ENCODE peak calls at places on chromosome X, in nine cellular contexts. One of them, this sample, is unnamed.
A peak's percentile ranks its signal among the peaks of the same experiment; 100 is the strongest.

GRCh38 chrX:16882188-16882587 is 12.0 kb upstream of the RBBP7 start:
- DNase-seq in HepG2: no peak
- DNase-seq in Panc1: no peak
- DNase-seq in K562: no peak
- DNase-seq in A549: peak; percentile 21
- DNase-seq in GM12878: no peak
- DNase-seq in HCT116: no peak
- DNase-seq in SK-N-SH: peak; percentile 34
- DNase-seq in HL-60: no peak
- DNase-seq in this sample: no peak

GRCh38 chrX:82031250-82031649 is 829.3 kb downstream of the SH3BGRL start:
- DNase-seq in A549: no peak
- DNase-seq in HepG2: no peak
- DNase-seq in HCT116: no peak
- DNase-seq in GM12878: no peak
- DNase-seq in SK-N-SH: no peak
- DNase-seq in K562: no peak
- DNase-seq in HL-60: no peak
- DNase-seq in Panc1: no peak
- DNase-seq in this sample: no peak

GRCh38 chrX:34656842-34657780 is at the start of gene TMEM47:
- DNase-seq in K562: peak; percentile 27
- DNase-seq in Panc1: no peak
- DNase-seq in HCT116: no peak
- DNase-seq in HepG2: no peak
- DNase-seq in HL-60: no peak
- DNase-seq in A549: peak; percentile 44
- DNase-seq in GM12878: no peak
- DNase-seq in SK-N-SH: peak; percentile 75
- DNase-seq in this sample: peak; percentile 87

GRCh38 chrX:47247206-47247998 is 14.6 kb downstream of the USP11 start:
- DNase-seq in HCT116: no peak
- DNase-seq in HepG2: no peak
- DNase-seq in A549: no peak
- DNase-seq in GM12878: no peak
- DNase-seq in SK-N-SH: peak; percentile 8
- DNase-seq in K562: no peak
- DNase-seq in Panc1: no peak
- DNase-seq in HL-60: no peak
- DNase-seq in this sample: no peak

GRCh38 chrX:79259073-79259689 is 108.0 kb downstream of the ITM2A start:
- DNase-seq in GM12878: peak; percentile 99
- DNase-seq in SK-N-SH: no peak
- DNase-seq in HepG2: no peak
- DNase-seq in Panc1: no peak
- DNase-seq in HCT116: no peak
- DNase-seq in K562: no peak
- DNase-seq in A549: no peak
- DNase-seq in HL-60: peak; percentile 16
- DNase-seq in this sample: no peak

GRCh38 chrX:106802388-106803275 is at the start of gene TBC1D8B:
- DNase-seq in A549: peak; percentile 89
- DNase-seq in HepG2: peak; percentile 89
- DNase-seq in HCT116: peak; percentile 86
- DNase-seq in SK-N-SH: peak; percentile 14
- DNase-seq in HL-60: no peak
- DNase-seq in GM12878: peak; percentile 50
- DNase-seq in Panc1: peak; percentile 88
- DNase-seq in K562: peak; percentile 16
- DNase-seq in this sample: peak; percentile 85

GRCh38 chrX:78199851-78200250 is 60.4 kb upstream of the TAF9B start:
- DNase-seq in HCT116: peak; percentile 8
- DNase-seq in A549: peak; percentile 50
- DNase-seq in HL-60: peak; percentile 2
- DNase-seq in GM12878: no peak
- DNase-seq in SK-N-SH: peak; percentile 43
- DNase-seq in Panc1: no peak
- DNase-seq in K562: peak; percentile 50
- DNase-seq in HepG2: peak; percentile 31
- DNase-seq in this sample: peak; percentile 3

GRCh38 chrX:40081679-40082068 is 16.1 kb downstream of the BCOR start:
- DNase-seq in Panc1: no peak
- DNase-seq in HL-60: no peak
- DNase-seq in GM12878: no peak
- DNase-seq in HCT116: no peak
- DNase-seq in K562: no peak
- DNase-seq in HepG2: no peak
- DNase-seq in SK-N-SH: no peak
- DNase-seq in A549: no peak
- DNase-seq in this sample: no peak

GRCh38 chrX:39477438-39478120 is 620.2 kb downstream of the BCOR start:
- DNase-seq in HepG2: no peak
- DNase-seq in K562: peak; percentile 34
- DNase-seq in HCT116: no peak
- DNase-seq in HL-60: no peak
- DNase-seq in Panc1: no peak
- DNase-seq in SK-N-SH: no peak
- DNase-seq in A549: no peak
- DNase-seq in GM12878: no peak
- DNase-seq in this sample: peak; percentile 61

GRCh38 chrX:50747471-50747900 is 66.5 kb downstream of the SHROOM4 start:
- DNase-seq in HCT116: no peak
- DNase-seq in A549: peak; percentile 11
- DNase-seq in SK-N-SH: peak; percentile 10
- DNase-seq in Panc1: peak; percentile 15
- DNase-seq in GM12878: no peak
- DNase-seq in HL-60: no peak
- DNase-seq in K562: peak; percentile 30
- DNase-seq in HepG2: peak; percentile 3
- DNase-seq in this sample: peak; percentile 49

DNA sequence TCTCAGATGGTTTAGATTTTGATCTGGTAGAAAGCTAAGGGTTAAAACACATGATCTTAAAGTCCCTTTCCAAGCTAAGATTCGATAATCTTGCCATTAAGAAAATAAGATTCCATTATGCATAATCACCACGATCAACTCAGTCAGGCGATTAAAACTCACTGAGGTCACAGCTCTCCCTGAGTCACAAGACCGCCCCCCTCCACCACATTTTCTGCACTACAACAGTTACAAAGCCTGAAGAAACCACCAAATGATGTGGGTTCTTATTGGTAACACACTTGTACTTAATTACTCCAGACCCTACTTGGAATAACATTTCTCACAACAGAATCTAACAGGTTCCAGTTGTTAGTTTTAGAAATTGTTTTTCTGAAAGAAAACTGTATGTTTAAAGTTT is 62.8 kb downstream of the SH3KBP1 start:
- DNase-seq in HCT116: no peak
- DNase-seq in HepG2: no peak
- DNase-seq in SK-N-SH: no peak
- DNase-seq in GM12878: no peak
- DNase-seq in Panc1: no peak
- DNase-seq in A549: no peak
- DNase-seq in K562: no peak
- DNase-seq in HL-60: no peak
- DNase-seq in this sample: no peak
- TF ChIP-seq REST in HCT116: no peak
- TF ChIP-seq REST in HepG2: no peak
- TF ChIP-seq REST in SK-N-SH: no peak
- TF ChIP-seq REST in GM12878: no peak
- TF ChIP-seq REST in Panc1: no peak
- TF ChIP-seq REST in A549: no peak
- TF ChIP-seq REST in K562: no peak
- TF ChIP-seq REST in HL-60: no peak
- TF ChIP-seq REST in this sample: no peak

DNA sequence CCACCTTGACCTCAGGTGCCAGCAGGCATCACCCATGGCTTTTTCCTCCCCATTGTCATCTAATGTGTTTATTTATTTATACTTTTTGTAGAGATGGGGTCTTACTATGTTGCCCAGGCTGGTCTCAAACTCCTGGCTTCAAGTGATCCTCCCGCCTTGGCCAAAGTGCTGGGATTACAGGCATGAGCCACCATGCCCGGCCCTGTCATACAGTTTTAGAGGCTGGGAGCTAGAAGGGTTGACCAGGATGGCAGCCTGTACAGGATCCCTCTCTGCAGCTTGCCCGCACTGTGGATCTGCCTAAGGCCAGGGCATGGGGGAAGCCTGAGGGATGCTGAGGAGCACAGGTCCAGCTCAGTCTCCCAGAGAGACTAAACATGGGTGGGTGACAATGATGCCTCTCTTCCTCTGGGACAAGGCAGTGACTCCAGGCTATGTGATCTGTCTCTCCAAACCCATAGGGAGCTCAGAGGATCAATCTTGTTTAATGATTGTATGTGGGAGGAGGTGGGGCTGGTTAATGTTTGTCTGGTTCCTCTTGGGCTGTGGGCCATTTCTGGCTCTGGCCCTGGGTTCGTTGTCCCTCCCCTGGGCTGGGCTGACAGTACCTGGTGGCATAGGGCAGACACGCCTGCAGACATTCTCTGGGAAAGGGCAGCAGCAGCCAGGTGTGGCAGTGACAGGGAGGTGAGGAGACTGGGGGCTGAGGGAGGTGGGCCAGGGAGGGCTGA is 8.3 kb upstream of the GJB1 start:
- DNase-seq in HL-60: no peak
- DNase-seq in SK-N-SH: no peak
- DNase-seq in Panc1: no peak
- DNase-seq in GM12878: no peak
- DNase-seq in A549: no peak
- DNase-seq in HepG2: peak; percentile 90
- DNase-seq in HCT116: no peak
- DNase-seq in K562: no peak
- DNase-seq in this sample: no peak
- H3K4me3 ChIP-seq in HL-60: no peak overlapping the region
- H3K4me3 ChIP-seq in SK-N-SH: no peak overlapping the region
- H3K4me3 ChIP-seq in Panc1: no peak overlapping the region
- H3K4me3 ChIP-seq in GM12878: no peak overlapping the region
- H3K4me3 ChIP-seq in A549: no peak overlapping the region
- H3K4me3 ChIP-seq in HepG2: peak overlapping the region; percentile 78
- H3K4me3 ChIP-seq in HCT116: no peak overlapping the region
- H3K4me3 ChIP-seq in K562: no peak overlapping the region
- H3K4me3 ChIP-seq in this sample: no peak overlapping the region

DNA sequence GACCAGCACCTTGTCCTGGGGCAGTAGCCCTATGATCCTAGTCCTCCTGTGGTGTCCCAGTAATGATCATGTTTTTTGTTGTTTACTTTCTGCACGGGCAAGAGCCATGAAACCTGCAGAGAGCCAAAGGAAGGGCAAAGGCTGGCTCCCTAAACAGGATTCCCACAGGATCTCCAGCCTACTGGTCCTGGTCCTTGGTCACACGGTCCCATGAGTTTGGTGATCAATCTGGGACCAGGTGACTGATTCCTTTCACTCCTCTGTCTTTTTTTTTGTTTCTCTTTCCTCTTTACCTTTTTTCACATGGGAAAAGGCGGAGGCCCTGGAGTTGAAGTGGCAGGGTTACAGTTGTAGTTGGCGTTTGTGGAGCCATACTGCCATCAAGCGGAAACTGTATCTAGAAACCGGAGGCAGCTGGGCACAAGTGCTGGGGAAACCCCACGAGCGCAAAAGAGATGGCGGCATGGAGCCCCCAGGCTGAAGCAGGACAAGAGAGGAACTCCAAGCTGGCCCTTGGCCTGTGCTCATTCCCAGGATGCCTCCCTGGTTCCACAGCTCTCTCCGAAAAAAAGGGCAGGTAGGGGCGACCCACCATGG is 34.6 kb downstream of the NBDY start:
- DNase-seq in HepG2: peak; percentile 15
- DNase-seq in HL-60: no peak
- DNase-seq in GM12878: no peak
- DNase-seq in Panc1: no peak
- DNase-seq in K562: no peak
- DNase-seq in A549: no peak
- DNase-seq in HCT116: no peak
- DNase-seq in SK-N-SH: peak; percentile 63
- DNase-seq in this sample: peak; percentile 3
- TF ChIP-seq REST in HepG2: no peak
- TF ChIP-seq REST in HL-60: no peak
- TF ChIP-seq REST in GM12878: no peak
- TF ChIP-seq REST in Panc1: no peak
- TF ChIP-seq REST in K562: no peak
- TF ChIP-seq REST in A549: no peak
- TF ChIP-seq REST in HCT116: no peak
- TF ChIP-seq REST in SK-N-SH: no peak
- TF ChIP-seq REST in this sample: no peak

GRCh38 chrX:12986164-12986779 is 11.4 kb downstream of the TMSB4X start:
- DNase-seq in Panc1: no peak
- DNase-seq in A549: no peak
- DNase-seq in HL-60: no peak
- DNase-seq in K562: no peak
- DNase-seq in GM12878: no peak
- DNase-seq in HepG2: no peak
- DNase-seq in HCT116: no peak
- DNase-seq in SK-N-SH: no peak
- DNase-seq in this sample: no peak

GRCh38 chrX:12986886-12987285 is 12.0 kb downstream of the TMSB4X start:
- DNase-seq in HepG2: no peak
- DNase-seq in HCT116: no peak
- DNase-seq in HL-60: no peak
- DNase-seq in Panc1: no peak
- DNase-seq in A549: no peak
- DNase-seq in GM12878: no peak
- DNase-seq in SK-N-SH: no peak
- DNase-seq in K562: no peak
- DNase-seq in this sample: no peak

GRCh38 chrX:12985336-12985735 is 10.4 kb downstream of the TMSB4X start:
- DNase-seq in K562: no peak
- DNase-seq in SK-N-SH: no peak
- DNase-seq in HCT116: no peak
- DNase-seq in HL-60: no peak
- DNase-seq in GM12878: no peak
- DNase-seq in Panc1: no peak
- DNase-seq in HepG2: no peak
- DNase-seq in A549: no peak
- DNase-seq in this sample: no peak

GRCh38 chrX:12987340-12987739 is 12.4 kb downstream of the TMSB4X start:
- DNase-seq in A549: no peak
- DNase-seq in HepG2: no peak
- DNase-seq in Panc1: no peak
- DNase-seq in SK-N-SH: no peak
- DNase-seq in HL-60: no peak
- DNase-seq in GM12878: no peak
- DNase-seq in K562: no peak
- DNase-seq in HCT116: no peak
- DNase-seq in this sample: no peak

DNA sequence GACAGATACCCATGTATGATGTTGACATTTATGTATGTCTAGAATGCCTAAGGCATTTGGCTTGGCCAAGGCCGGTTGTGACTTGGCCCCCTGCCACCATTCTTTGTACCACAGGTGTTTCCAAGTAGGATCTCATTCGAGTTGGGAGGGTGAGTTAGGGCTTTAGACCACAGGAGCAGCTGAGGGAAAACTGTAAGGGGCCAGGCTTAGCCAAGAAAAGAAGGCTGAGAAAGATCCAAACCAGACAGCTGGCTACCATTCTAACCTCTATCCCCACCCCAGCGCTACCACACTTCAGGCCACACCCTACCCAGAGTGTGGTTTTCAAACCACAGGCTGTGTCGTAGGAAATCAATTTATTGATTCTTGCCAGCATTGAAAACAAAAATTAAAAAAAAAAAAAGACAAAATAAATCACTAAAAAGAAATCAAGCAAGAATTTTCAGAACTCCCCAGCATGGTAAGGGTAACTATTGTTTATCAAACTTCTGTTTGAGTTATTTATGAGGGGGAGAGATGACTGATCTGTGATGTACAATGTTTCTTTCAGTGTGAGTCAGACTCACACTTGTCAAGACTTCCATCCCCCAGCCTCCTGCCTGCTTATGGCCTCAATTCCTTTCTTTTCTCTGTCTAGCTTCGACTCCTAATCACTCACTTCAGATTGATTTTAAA is 9.9 kb downstream of the TMSB4X start:
- DNase-seq in HCT116: peak; percentile 21
- DNase-seq in K562: peak; percentile 24
- DNase-seq in HL-60: no peak
- DNase-seq in A549: peak; percentile 76
- DNase-seq in GM12878: no peak
- DNase-seq in HepG2: no peak
- DNase-seq in SK-N-SH: no peak
- DNase-seq in Panc1: no peak
- DNase-seq in this sample: no peak
- H3K4me3 ChIP-seq in HCT116: no peak overlapping the region
- H3K4me3 ChIP-seq in K562: no peak overlapping the region
- H3K4me3 ChIP-seq in HL-60: no peak overlapping the region
- H3K4me3 ChIP-seq in A549: no peak overlapping the region
- H3K4me3 ChIP-seq in GM12878: peak overlapping the region; percentile 26
- H3K4me3 ChIP-seq in HepG2: no peak overlapping the region
- H3K4me3 ChIP-seq in SK-N-SH: no peak overlapping the region
- H3K4me3 ChIP-seq in Panc1: no peak overlapping the region
- H3K4me3 ChIP-seq in this sample: no peak overlapping the region

This sample was measured in GM23338.